ENCODE peak calls at places on chromosomes 7 and 10, in five cellular contexts. E is epithelial cell of esophagus; T is CD8-positive, alpha-beta T cell; Y is choroid plexus epithelial cell; C is gastrocnemius medialis. V is an unnamed sample.

GRCh38 chr10:99620713-99621453 is 644 bp upstream of the SLC25A28 start:
- DNase-seq in E (peak), T (peak), Y (peak), C (peak), V (peak)

GRCh38 chr10:100046088-100046487 is 35.6 kb downstream of the CPN1 start:
- DNase-seq in E (peak), T (peak), Y (peak), C (peak), V (peak)

GRCh38 chr7:106057962-106058901 is 53.9 kb downstream of the SYPL1 start:
- DNase-seq in E (peak), T (peak), Y (no peak), C (no peak), V (no peak)

GRCh38 chr7:136104269-136104603 is 127.1 kb upstream of the MTPN start:
- DNase-seq in E (no peak), T (no peak), Y (no peak), C (no peak), V (no peak)

GRCh38 chr7:55657654-55658053 is 85.4 kb upstream of the VOPP1 start:
- DNase-seq in E (no peak), T (no peak), Y (no peak), C (no peak), V (no peak)

GRCh38 chr7:22116451-22117027 is 170.8 kb upstream of the CDCA7L start:
- DNase-seq in E (no peak), T (no peak), Y (peak), C (no peak), V (no peak)

GRCh38 chr10:43955002-43955596 is 306.4 kb upstream of the ZNF32 start:
- DNase-seq in E (no peak), T (no peak), Y (no peak), C (no peak), V (no peak)

GRCh38 chr7:35753761-35754603 is 46.9 kb upstream of the SEPTIN7 start:
- DNase-seq in E (no peak), T (no peak), Y (peak), C (peak), V (no peak)

GRCh38 chr10:110876000-110876399 is 4.3 kb downstream of the PDCD4 start:
- DNase-seq in E (no peak), T (no peak), Y (no peak), C (no peak), V (no peak)

GRCh38 chr7:155618708-155619633 is 25.5 kb upstream of the RBM33 start:
- DNase-seq in E (no peak), T (no peak), Y (peak), C (no peak), V (no peak)

GRCh38 chr10:34811968-34812514 is 3.1 kb downstream of the PARD3 start:
- DNase-seq in E (no peak), T (no peak), Y (peak), C (no peak), V (no peak)

GRCh38 chr10:58662314-58662713 is 149.6 kb downstream of the BICC1 start:
- DNase-seq in E (peak), T (no peak), Y (peak), C (no peak), V (no peak)

GRCh38 chr7:84663224-84663623 is 468.6 kb upstream of the SEMA3A start:
- DNase-seq in E (peak), T (no peak), Y (peak), C (no peak), V (no peak)

GRCh38 chr7:5222861-5223411 is 32.9 kb downstream of the WIPI2 start:
- DNase-seq in E (no peak), T (no peak), Y (no peak), C (no peak), V (no peak)

GRCh38 chr10:132281915-132282666 is 25.7 kb downstream of the STK32C start:
- DNase-seq in E (no peak), T (no peak), Y (no peak), C (no peak), V (no peak)

GRCh38 chr7:134632937-134633540 is 13.6 kb upstream of the BPGM start:
- DNase-seq in E (peak), T (peak), Y (peak), C (no peak), V (no peak)

GRCh38 chr10:120557296-120557810 is 100.3 kb downstream of the PLPP4 start:
- DNase-seq in E (no peak), T (no peak), Y (no peak), C (no peak), V (no peak)

GRCh38 chr10:91127341-91128082 is 93.0 kb upstream of the PCGF5 start:
- DNase-seq in E (peak), T (no peak), Y (peak), C (no peak), V (no peak)

GRCh38 chr10:59622320-59622901 is 87.2 kb downstream of the SLC16A9 start:
- DNase-seq in E (peak), T (peak), Y (peak), C (no peak), V (no peak)

GRCh38 chr7:30247546-30248386 is 36.6 kb upstream of the ZNRF2 start:
- DNase-seq in E (no peak), T (no peak), Y (no peak), C (no peak), V (no peak)

GRCh38 chr7:117873933-117874530 is 791 bp upstream of the CTTNBP2 start:
- DNase-seq in E (no peak), T (no peak), Y (no peak), C (no peak), V (no peak)

GRCh38 chr7:117871778-117872538 is 1.3 kb downstream of the CTTNBP2 start:
- DNase-seq in E (peak), T (no peak), Y (peak), C (no peak), V (no peak)

GRCh38 chr7:117873056-117873932 is at the start of gene CTTNBP2:
- DNase-seq in E (peak), T (no peak), Y (peak), C (peak), V (peak)

GRCh38 chr7:117872565-117873055 is 631 bp downstream of the CTTNBP2 start:
- DNase-seq in E (peak), T (no peak), Y (peak), C (no peak), V (peak)

DNA sequence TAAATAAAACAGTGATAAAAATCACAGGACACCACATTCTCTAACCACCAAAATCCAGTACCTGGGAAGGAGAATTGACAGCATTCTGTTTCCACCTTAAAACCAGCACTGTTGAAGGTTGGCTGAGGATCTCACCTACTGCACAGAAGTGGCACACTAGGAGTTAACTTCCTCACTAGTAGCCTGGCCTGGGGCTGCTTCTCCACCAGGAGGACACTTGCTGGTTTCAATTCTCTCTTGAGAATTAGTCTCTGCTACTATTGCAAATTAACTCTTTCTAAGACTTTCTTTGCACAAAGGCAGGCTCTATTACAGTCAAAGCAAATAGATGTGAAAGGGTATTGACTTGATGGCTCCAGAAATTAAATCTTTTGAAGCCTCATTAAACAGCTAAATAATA is 2.3 kb upstream of the CTTNBP2 start:
- DNase-seq in E (peak), T (no peak), Y (peak), C (no peak), V (no peak)
- TF ChIP-seq CTCF in E (peak), T (no peak), Y (peak), C (no peak), V (no peak)

DNA sequence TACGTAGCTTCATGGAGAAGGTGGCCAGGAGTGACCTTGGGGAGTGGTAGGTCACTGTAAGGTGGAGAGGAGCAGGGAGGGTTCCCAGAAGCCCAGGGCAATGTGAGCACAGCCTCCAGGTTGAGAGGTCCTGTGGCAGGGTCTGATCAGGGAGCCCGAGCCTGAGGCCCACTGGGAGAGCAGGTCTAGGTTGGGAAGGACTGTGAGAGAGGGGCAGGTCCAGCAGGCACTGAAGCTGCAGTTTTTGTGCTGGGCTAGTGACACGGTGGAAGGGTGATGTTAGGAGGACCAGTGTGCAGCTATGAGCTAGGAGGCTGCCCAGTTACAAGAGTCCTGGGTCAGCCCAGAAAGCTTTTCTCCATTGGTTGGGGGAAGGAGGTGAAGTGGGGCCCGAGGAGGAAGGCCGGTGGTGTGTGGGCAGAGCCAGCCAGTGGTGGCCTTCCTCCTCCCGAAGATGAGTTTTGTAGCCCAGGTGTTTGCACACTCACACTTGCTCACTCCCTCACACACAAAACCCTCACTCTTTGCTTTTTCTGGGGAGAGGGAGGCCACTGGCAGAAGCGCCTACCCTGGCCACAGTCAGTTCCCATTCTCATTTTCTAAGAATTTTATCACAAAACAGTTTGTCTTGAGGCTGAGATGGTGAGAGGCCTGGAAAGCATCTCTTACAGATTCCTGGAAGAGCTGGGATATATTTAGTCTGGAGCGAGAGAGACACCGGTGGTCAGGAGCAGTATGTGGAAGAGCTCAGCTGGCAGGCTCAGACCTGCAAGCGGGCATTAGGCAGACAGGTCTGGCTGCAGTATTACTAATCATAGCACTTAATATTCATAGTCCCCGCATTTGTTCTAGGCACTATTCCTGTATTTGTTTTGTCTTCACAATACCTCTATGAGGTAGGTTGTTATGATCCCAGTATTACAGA is 57.1 kb downstream of the ZNF467 start:
- DNase-seq in E (peak), T (no peak), Y (no peak), C (no peak), V (peak)
- TF ChIP-seq CTCF in E (no peak), T (no peak), Y (no peak), C (no peak), V (no peak)

DNA sequence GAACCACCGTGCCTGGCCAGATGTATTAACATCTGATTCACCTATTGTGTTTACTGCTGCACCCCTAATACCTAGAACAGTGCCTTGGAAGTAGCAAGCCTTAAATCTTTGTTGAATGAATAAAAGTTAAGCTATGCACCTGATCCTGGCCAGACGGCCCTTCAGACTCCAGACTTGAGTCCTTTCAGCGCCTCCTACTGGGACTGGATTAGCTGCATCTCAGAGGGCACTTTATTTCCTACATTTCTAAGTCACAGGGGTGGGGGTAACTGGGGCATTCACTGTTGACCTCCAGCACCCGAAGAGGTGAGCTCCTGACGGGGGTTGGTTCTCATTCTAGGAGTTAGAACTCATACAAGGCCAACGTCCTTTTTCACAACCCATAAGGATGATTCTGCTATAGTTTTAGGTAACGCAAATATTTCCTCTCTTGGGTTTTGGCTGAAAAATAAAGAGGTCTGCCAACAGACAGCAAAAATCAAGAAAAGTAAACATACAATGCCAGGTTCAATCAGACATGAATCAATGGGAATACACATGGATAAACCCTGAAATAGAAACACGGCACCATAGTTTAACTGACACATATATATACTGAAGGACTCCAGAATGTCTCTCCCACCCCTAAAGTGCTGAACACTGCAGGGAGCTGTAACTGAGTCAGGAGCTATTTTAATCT is 48.0 kb upstream of the DLG5 start:
- DNase-seq in E (peak), T (no peak), Y (peak), C (no peak), V (no peak)
- TF ChIP-seq CTCF in E (peak), T (no peak), Y (peak), C (no peak), V (no peak)

DNA sequence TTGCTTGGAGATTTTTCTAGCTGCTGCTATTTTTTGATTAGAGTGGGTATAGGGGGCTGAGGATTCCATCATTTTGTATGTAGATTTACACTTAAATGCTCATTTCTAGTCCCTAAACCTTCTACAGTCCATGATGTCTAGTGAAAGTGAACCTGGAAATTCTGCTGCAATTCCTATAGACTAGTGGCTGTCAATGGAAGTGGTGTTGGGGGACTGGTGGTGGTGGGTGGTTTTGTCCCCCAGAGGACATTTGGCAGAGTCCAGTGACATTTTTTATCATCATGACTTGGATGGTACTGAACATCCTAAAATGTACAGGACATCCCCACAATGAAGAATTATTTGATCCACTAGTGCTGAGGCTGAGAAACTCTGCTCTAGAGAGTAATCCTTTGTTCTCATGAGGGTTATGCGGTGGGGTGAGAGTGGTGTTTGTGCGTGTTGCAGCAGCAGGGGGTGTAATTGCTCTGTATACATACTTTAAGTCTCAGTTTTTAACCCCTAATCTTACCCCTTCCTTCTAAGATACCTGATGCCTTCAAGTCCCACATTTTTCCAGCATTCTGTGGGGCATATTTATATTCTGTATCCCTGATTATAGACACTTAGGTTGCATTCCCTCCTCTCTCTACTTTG is 35.0 kb downstream of the KIF11 start:
- DNase-seq in E (no peak), T (no peak), Y (peak), C (no peak), V (no peak)
- TF ChIP-seq CTCF in E (no peak), T (no peak), Y (peak), C (no peak), V (no peak)

GRCh38 chr7:143256932-143257331 is 6.3 kb upstream of the GSTK1 start:
- DNase-seq in E (no peak), T (no peak), Y (no peak), C (no peak), V (no peak)

GRCh38 chr7:143258830-143259229 is 4.4 kb upstream of the GSTK1 start:
- DNase-seq in E (no peak), T (no peak), Y (peak), C (no peak), V (no peak)

GRCh38 chr7:143257501-143257900 is 5.7 kb upstream of the GSTK1 start:
- DNase-seq in E (no peak), T (no peak), Y (no peak), C (no peak), V (no peak)

GRCh38 chr7:143261901-143262300 is 1.3 kb upstream of the GSTK1 start:
- DNase-seq in E (no peak), T (no peak), Y (no peak), C (no peak), V (no peak)

GRCh38 chr7:143259765-143260164 is 3.5 kb upstream of the GSTK1 start:
- DNase-seq in E (peak), T (no peak), Y (no peak), C (no peak), V (no peak)
- TF ChIP-seq CTCF in E (no peak), T (no peak), Y (no peak), C (no peak), V (no peak)

GRCh38 chr7:71414490-71414889 is 282.5 kb downstream of the GALNT17 start:
- DNase-seq in E (no peak), T (no peak), Y (peak), C (no peak), V (peak)
- TF ChIP-seq CTCF in E (no peak), T (no peak), Y (no peak), C (no peak), V (no peak)

GRCh38 chr7:74164985-74165456 is 9.1 kb upstream of the EIF4H start:
- DNase-seq in E (no peak), T (no peak), Y (peak), C (no peak), V (no peak)
- TF ChIP-seq CTCF in E (peak), T (no peak), Y (peak), C (no peak), V (no peak)

GRCh38 chr7:37097276-37097675 is 351.4 kb downstream of the ELMO1 start:
- DNase-seq in E (no peak), T (no peak), Y (no peak), C (no peak), V (no peak)
- TF ChIP-seq CTCF in E (no peak), T (no peak), Y (no peak), C (no peak), V (peak)